ENCODE peak calls at places on chromosomes 11 and 22, in seven cellular contexts. One of them, this sample, is unnamed.

GRCh38 chr11:1983601-1983961 is 14.1 kb downstream of the H19 start:
- DNase-seq in GM23338: no peak
- DNase-seq in AG04450: no peak
- DNase-seq in body of pancreas: no peak
- DNase-seq in right atrium auricular region: peak; percentile 23
- DNase-seq in fibroblast of the aortic adventitia: no peak
- DNase-seq in AG10803: no peak
- DNase-seq in this sample: no peak

GRCh38 chr11:73233704-73234402 is 15.8 kb downstream of the P2RY2 start:
- DNase-seq in GM23338: no peak
- DNase-seq in AG04450: no peak
- DNase-seq in body of pancreas: no peak
- DNase-seq in right atrium auricular region: no peak
- DNase-seq in fibroblast of the aortic adventitia: peak; percentile 12
- DNase-seq in AG10803: no peak
- DNase-seq in this sample: peak; percentile 35

GRCh38 chr11:109981028-109981636 is 112.1 kb upstream of the ZC3H12C start:
- DNase-seq in GM23338: no peak
- DNase-seq in AG04450: no peak
- DNase-seq in body of pancreas: no peak
- DNase-seq in right atrium auricular region: no peak
- DNase-seq in fibroblast of the aortic adventitia: no peak
- DNase-seq in AG10803: no peak
- DNase-seq in this sample: no peak

GRCh38 chr11:66987158-66987620 is 12.1 kb downstream of the C11orf86 start:
- DNase-seq in GM23338: peak; percentile 68
- DNase-seq in AG04450: no peak
- DNase-seq in body of pancreas: no peak
- DNase-seq in right atrium auricular region: no peak
- DNase-seq in fibroblast of the aortic adventitia: no peak
- DNase-seq in AG10803: no peak
- DNase-seq in this sample: no peak

GRCh38 chr11:94823127-94823732 is 55.1 kb downstream of the AMOTL1 start:
- DNase-seq in GM23338: no peak
- DNase-seq in AG04450: no peak
- DNase-seq in body of pancreas: no peak
- DNase-seq in right atrium auricular region: no peak
- DNase-seq in fibroblast of the aortic adventitia: no peak
- DNase-seq in AG10803: no peak
- DNase-seq in this sample: no peak

GRCh38 chr22:17235149-17235655 is 16.0 kb upstream of the ADA2 start:
- DNase-seq in GM23338: peak; percentile 85
- DNase-seq in AG04450: no peak
- DNase-seq in body of pancreas: no peak
- DNase-seq in right atrium auricular region: no peak
- DNase-seq in fibroblast of the aortic adventitia: no peak
- DNase-seq in AG10803: no peak
- DNase-seq in this sample: no peak

GRCh38 chr11:106601637-106602297 is 416.5 kb downstream of the GUCY1A2 start:
- DNase-seq in GM23338: no peak
- DNase-seq in AG04450: no peak
- DNase-seq in body of pancreas: no peak
- DNase-seq in right atrium auricular region: no peak
- DNase-seq in fibroblast of the aortic adventitia: no peak
- DNase-seq in AG10803: no peak
- DNase-seq in this sample: no peak

GRCh38 chr11:107583629-107584195 is 7.2 kb upstream of the ELMOD1 start:
- DNase-seq in GM23338: no peak
- DNase-seq in AG04450: no peak
- DNase-seq in body of pancreas: no peak
- DNase-seq in right atrium auricular region: no peak
- DNase-seq in fibroblast of the aortic adventitia: no peak
- DNase-seq in AG10803: peak; percentile 27
- DNase-seq in this sample: no peak

GRCh38 chr22:49232319-49233067 is 595.2 kb downstream of the BRD1 start:
- DNase-seq in GM23338: no peak
- DNase-seq in AG04450: no peak
- DNase-seq in body of pancreas: no peak
- DNase-seq in right atrium auricular region: peak; percentile 52
- DNase-seq in fibroblast of the aortic adventitia: no peak
- DNase-seq in AG10803: no peak
- DNase-seq in this sample: no peak

GRCh38 chr11:103367650-103368049 is 258.4 kb downstream of the DYNC2H1 start:
- DNase-seq in GM23338: no peak
- DNase-seq in AG04450: no peak
- DNase-seq in body of pancreas: no peak
- DNase-seq in right atrium auricular region: no peak
- DNase-seq in fibroblast of the aortic adventitia: peak; percentile 21
- DNase-seq in AG10803: peak; percentile 52
- DNase-seq in this sample: no peak

GRCh38 chr22:46866591-46866990 is 104.1 kb downstream of the TBC1D22A start:
- DNase-seq in GM23338: peak; percentile 26
- DNase-seq in AG04450: peak; percentile 65
- DNase-seq in body of pancreas: no peak
- DNase-seq in right atrium auricular region: no peak
- DNase-seq in fibroblast of the aortic adventitia: peak; percentile 66
- DNase-seq in AG10803: peak; percentile 96
- DNase-seq in this sample: peak; percentile 86

GRCh38 chr11:66985508-66986177 is 10.5 kb downstream of the C11orf86 start:
- DNase-seq in GM23338: no peak
- DNase-seq in AG04450: no peak
- DNase-seq in body of pancreas: peak; percentile 79
- DNase-seq in right atrium auricular region: no peak
- DNase-seq in fibroblast of the aortic adventitia: no peak
- DNase-seq in AG10803: no peak
- DNase-seq in this sample: no peak

GRCh38 chr11:78276311-78276710 is 87.6 kb downstream of the USP35 start:
- DNase-seq in GM23338: no peak
- DNase-seq in AG04450: no peak
- DNase-seq in body of pancreas: no peak
- DNase-seq in right atrium auricular region: no peak
- DNase-seq in fibroblast of the aortic adventitia: no peak
- DNase-seq in AG10803: no peak
- DNase-seq in this sample: no peak

GRCh38 chr11:84720706-84721402 is 906.3 kb downstream of the DLG2 start:
- DNase-seq in GM23338: peak; percentile 63
- DNase-seq in AG04450: no peak
- DNase-seq in body of pancreas: peak; percentile 48
- DNase-seq in right atrium auricular region: peak; percentile 58
- DNase-seq in fibroblast of the aortic adventitia: no peak
- DNase-seq in AG10803: peak; percentile 13
- DNase-seq in this sample: no peak

GRCh38 chr11:35464308-35464707 is 45.0 kb upstream of the SLC1A2 start:
- DNase-seq in GM23338: no peak
- DNase-seq in AG04450: no peak
- DNase-seq in body of pancreas: no peak
- DNase-seq in right atrium auricular region: no peak
- DNase-seq in fibroblast of the aortic adventitia: peak; percentile 20
- DNase-seq in AG10803: no peak
- DNase-seq in this sample: no peak

GRCh38 chr11:620201-620600 is 4.5 kb upstream of the IRF7 start:
- DNase-seq in GM23338: no peak
- DNase-seq in AG04450: no peak
- DNase-seq in body of pancreas: no peak
- DNase-seq in right atrium auricular region: no peak
- DNase-seq in fibroblast of the aortic adventitia: no peak
- DNase-seq in AG10803: no peak
- DNase-seq in this sample: no peak

GRCh38 chr22:22936190-22936914 is 48.7 kb downstream of the IGLL5 start:
- DNase-seq in GM23338: no peak
- DNase-seq in AG04450: no peak
- DNase-seq in body of pancreas: no peak
- DNase-seq in right atrium auricular region: no peak
- DNase-seq in fibroblast of the aortic adventitia: no peak
- DNase-seq in AG10803: no peak
- DNase-seq in this sample: no peak
- H3K4me3 ChIP-seq in GM23338: no peak overlapping the region
- H3K4me3 ChIP-seq in AG04450: no peak overlapping the region
- H3K4me3 ChIP-seq in body of pancreas: no peak overlapping the region
- H3K4me3 ChIP-seq in right atrium auricular region: no peak overlapping the region
- H3K4me3 ChIP-seq in fibroblast of the aortic adventitia: no peak overlapping the region
- H3K4me3 ChIP-seq in AG10803: no peak overlapping the region
- H3K4me3 ChIP-seq in this sample: no peak overlapping the region

GRCh38 chr22:21697021-21697771 is 31.4 kb downstream of the PPIL2 start:
- DNase-seq in GM23338: no peak
- DNase-seq in AG04450: no peak
- DNase-seq in body of pancreas: no peak
- DNase-seq in right atrium auricular region: no peak
- DNase-seq in fibroblast of the aortic adventitia: no peak
- DNase-seq in AG10803: no peak
- DNase-seq in this sample: no peak
- TF ChIP-seq CTCF in GM23338: no peak
- TF ChIP-seq CTCF in AG04450: no peak
- TF ChIP-seq CTCF in body of pancreas: no peak
- TF ChIP-seq CTCF in right atrium auricular region: no peak
- TF ChIP-seq CTCF in fibroblast of the aortic adventitia: no peak
- TF ChIP-seq CTCF in AG10803: no peak
- TF ChIP-seq CTCF in this sample: no peak

DNA sequence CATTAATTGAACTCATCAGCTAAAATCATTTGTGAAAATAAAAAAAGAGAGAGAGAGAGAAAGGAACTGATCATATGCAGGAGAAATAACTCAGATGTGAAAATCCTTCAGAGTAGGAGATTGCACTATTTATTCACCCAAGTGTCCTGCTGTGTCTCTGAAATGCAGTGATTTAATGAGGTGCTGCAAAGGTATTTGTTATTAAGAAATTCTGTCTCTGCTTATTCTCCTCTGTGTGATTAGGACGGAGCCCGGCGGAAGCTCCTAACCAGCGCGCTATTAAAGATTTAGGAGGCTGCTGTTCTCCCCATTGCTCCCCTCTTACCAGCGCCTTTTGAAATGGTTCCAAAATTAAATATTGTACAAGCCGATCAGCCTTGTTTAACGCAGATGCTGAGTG is 528.4 kb downstream of the BUD13 start:
- DNase-seq in GM23338: no peak
- DNase-seq in AG04450: no peak
- DNase-seq in body of pancreas: no peak
- DNase-seq in right atrium auricular region: no peak
- DNase-seq in fibroblast of the aortic adventitia: no peak
- DNase-seq in AG10803: no peak
- DNase-seq in this sample: no peak
- H3K4me3 ChIP-seq in GM23338: no peak overlapping the region
- H3K4me3 ChIP-seq in AG04450: no peak overlapping the region
- H3K4me3 ChIP-seq in body of pancreas: no peak overlapping the region
- H3K4me3 ChIP-seq in right atrium auricular region: no peak overlapping the region
- H3K4me3 ChIP-seq in fibroblast of the aortic adventitia: no peak overlapping the region
- H3K4me3 ChIP-seq in AG10803: no peak overlapping the region
- H3K4me3 ChIP-seq in this sample: no peak overlapping the region

DNA sequence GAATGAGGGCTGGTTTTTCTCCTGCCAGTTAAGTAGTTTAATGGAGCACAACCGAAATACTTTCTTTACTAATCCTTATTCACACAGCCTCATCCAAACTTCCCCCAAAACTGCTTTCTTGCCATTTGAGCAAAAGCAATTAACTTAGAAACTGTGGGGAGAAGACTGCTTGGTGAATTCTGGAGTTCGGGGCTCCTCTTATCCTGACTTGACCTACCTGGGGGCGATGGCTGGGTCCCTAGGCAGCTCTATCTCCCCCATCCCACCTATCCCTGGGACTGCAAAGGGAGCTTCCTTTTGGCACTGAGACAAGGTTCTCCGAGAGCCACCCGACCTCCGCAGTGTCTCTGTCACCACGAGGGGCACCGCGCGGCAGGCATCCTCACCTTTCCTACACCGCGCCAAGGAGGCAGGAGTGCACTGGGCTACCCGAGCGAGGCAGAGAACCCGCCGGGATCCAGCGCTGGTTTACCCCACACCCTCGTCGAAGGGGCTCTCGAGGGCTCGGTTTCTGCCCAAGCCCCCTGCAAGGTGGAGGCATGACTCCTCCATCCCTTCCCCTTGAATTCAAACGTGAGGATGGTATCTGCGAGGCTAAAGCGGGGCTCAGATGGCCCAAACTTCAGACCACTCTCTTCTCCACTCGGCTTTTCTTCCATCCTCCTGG is 731 bp downstream of the DESI1 start:
- DNase-seq in GM23338: peak; percentile 74
- DNase-seq in AG04450: no peak
- DNase-seq in body of pancreas: peak; percentile 43
- DNase-seq in right atrium auricular region: peak; percentile 63
- DNase-seq in fibroblast of the aortic adventitia: no peak
- DNase-seq in AG10803: no peak
- DNase-seq in this sample: peak; percentile 14
- TF ChIP-seq CTCF in GM23338: no peak
- TF ChIP-seq CTCF in AG04450: no peak
- TF ChIP-seq CTCF in body of pancreas: no peak
- TF ChIP-seq CTCF in right atrium auricular region: no peak
- TF ChIP-seq CTCF in fibroblast of the aortic adventitia: no peak
- TF ChIP-seq CTCF in AG10803: no peak
- TF ChIP-seq CTCF in this sample: no peak

DNA sequence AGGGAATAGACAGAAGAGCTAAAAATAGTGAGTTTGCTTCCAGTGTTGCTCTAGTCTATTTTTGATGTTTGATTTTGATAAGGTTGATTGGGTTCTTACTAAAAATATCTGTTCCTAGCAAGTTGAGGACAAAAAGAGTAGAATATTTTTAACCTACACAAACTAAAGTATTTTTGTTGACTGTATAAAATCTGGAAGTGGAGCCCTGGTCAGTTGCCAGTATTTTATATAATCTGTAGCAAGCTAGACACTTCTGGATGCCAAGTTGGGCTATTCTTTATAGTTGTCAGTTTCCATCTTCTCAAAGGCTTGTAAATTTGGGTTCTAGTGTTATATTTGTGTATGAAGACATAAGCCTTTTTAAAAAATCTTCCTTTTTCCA is 56.6 kb downstream of the HSD17B12 start:
- DNase-seq in GM23338: no peak
- DNase-seq in AG04450: no peak
- DNase-seq in body of pancreas: no peak
- DNase-seq in right atrium auricular region: no peak
- DNase-seq in fibroblast of the aortic adventitia: no peak
- DNase-seq in AG10803: no peak
- DNase-seq in this sample: no peak
- H3K4me3 ChIP-seq in GM23338: no peak overlapping the region
- H3K4me3 ChIP-seq in AG04450: no peak overlapping the region
- H3K4me3 ChIP-seq in body of pancreas: no peak overlapping the region
- H3K4me3 ChIP-seq in right atrium auricular region: no peak overlapping the region
- H3K4me3 ChIP-seq in fibroblast of the aortic adventitia: no peak overlapping the region
- H3K4me3 ChIP-seq in AG10803: no peak overlapping the region
- H3K4me3 ChIP-seq in this sample: no peak overlapping the region

GRCh38 chr11:121334973-121335711 is 42.6 kb downstream of the SC5D start:
- DNase-seq in GM23338: no peak
- DNase-seq in AG04450: no peak
- DNase-seq in body of pancreas: no peak
- DNase-seq in right atrium auricular region: no peak
- DNase-seq in fibroblast of the aortic adventitia: no peak
- DNase-seq in AG10803: peak; percentile 3
- DNase-seq in this sample: peak; percentile 4
- TF ChIP-seq CTCF in GM23338: no peak
- TF ChIP-seq CTCF in AG04450: peak; percentile 16
- TF ChIP-seq CTCF in body of pancreas: no peak
- TF ChIP-seq CTCF in right atrium auricular region: no peak
- TF ChIP-seq CTCF in fibroblast of the aortic adventitia: peak; percentile 20
- TF ChIP-seq CTCF in AG10803: peak; percentile 28
- TF ChIP-seq CTCF in this sample: peak; percentile 23

GRCh38 chr22:50600541-50600940 is at the start of gene MAPK8IP2:
- DNase-seq in GM23338: no peak
- DNase-seq in AG04450: no peak
- DNase-seq in body of pancreas: no peak
- DNase-seq in right atrium auricular region: no peak
- DNase-seq in fibroblast of the aortic adventitia: no peak
- DNase-seq in AG10803: no peak
- DNase-seq in this sample: no peak
- H3K4me3 ChIP-seq in GM23338: peak within 1 kb of the TSS; percentile 55
- H3K4me3 ChIP-seq in AG04450: peak within 1 kb of the TSS; percentile 22
- H3K4me3 ChIP-seq in body of pancreas: no peak within 1 kb of the TSS
- H3K4me3 ChIP-seq in right atrium auricular region: peak within 1 kb of the TSS; percentile 58
- H3K4me3 ChIP-seq in fibroblast of the aortic adventitia: peak within 1 kb of the TSS; percentile 22
- H3K4me3 ChIP-seq in AG10803: peak within 1 kb of the TSS; percentile 15
- H3K4me3 ChIP-seq in this sample: peak within 1 kb of the TSS; percentile 21

This sample was measured in fibroblast of villous mesenchyme.